ENCODE peak calls at places on chromosomes 1 and 21, in six cellular contexts. B is sigmoid colon, V is endothelial cell of umbilical vein, N is breast epithelium, Z is stomach, T is K562. M is an unnamed sample.

GRCh38 chr21:44391345-44392091 is 38.1 kb downstream of the TRPM2 start:
- DNase-seq in V (no peak), Z (peak), N (no peak), B (peak), T (no peak), M (no peak)

GRCh38 chr1:53462769-53463501 is 3.7 kb downstream of the DMRTB1 start:
- DNase-seq in N (no peak), B (no peak), T (no peak), V (no peak), Z (no peak), M (no peak)

GRCh38 chr1:246642719-246643118 is 76.5 kb downstream of the CNST start:
- DNase-seq in N (no peak), V (no peak), B (no peak), T (no peak), Z (no peak), M (no peak)

GRCh38 chr1:72283204-72284083 is 1.1 kb upstream of the NEGR1 start:
- DNase-seq in B (peak), V (peak), N (peak), T (no peak), Z (peak), M (peak)

GRCh38 chr1:213393860-213394259 is 342.8 kb downstream of the RPS6KC1 start:
- DNase-seq in B (no peak), N (no peak), Z (no peak), T (no peak), V (no peak), M (no peak)

GRCh38 chr1:214473392-214473791 is 78.0 kb downstream of the PTPN14 start:
- DNase-seq in N (no peak), T (no peak), B (no peak), Z (no peak), V (no peak), M (no peak)

GRCh38 chr21:35048183-35048601 is 910 bp downstream of the RUNX1 start:
- DNase-seq in V (no peak), T (no peak), Z (no peak), B (no peak), N (no peak), M (no peak)

GRCh38 chr1:64242895-64243756 is 39.7 kb downstream of the UBE2U start:
- DNase-seq in Z (no peak), B (no peak), T (peak), N (no peak), V (peak), M (no peak)

GRCh38 chr1:92118826-92119225 is 38.7 kb downstream of the BTBD8 start:
- DNase-seq in V (no peak), N (no peak), T (no peak), B (no peak), Z (no peak), M (no peak)

GRCh38 chr1:64451449-64451848 is 18.5 kb upstream of the CACHD1 start:
- DNase-seq in Z (no peak), B (no peak), V (no peak), T (no peak), N (no peak), M (no peak)

GRCh38 chr21:34807881-34808568 is 139.2 kb downstream of the CLIC6 start:
- DNase-seq in B (peak), T (no peak), Z (peak), V (peak), N (no peak), M (no peak)

GRCh38 chr21:41367598-41368360 is 6.0 kb downstream of the MX2 start:
- DNase-seq in Z (no peak), N (peak), B (peak), T (no peak), V (no peak), M (peak)

GRCh38 chr1:218679988-218680743 is 335.0 kb downstream of the TGFB2 start:
- DNase-seq in B (no peak), T (no peak), Z (no peak), V (no peak), N (no peak), M (no peak)

GRCh38 chr1:210373878-210374599 is 45.3 kb downstream of the HHAT start:
- DNase-seq in V (peak), B (peak), T (peak), Z (peak), N (peak), M (no peak)

GRCh38 chr1:115457295-115457694 is 119.2 kb upstream of the NGF start:
- DNase-seq in V (no peak), B (no peak), T (no peak), Z (peak), N (no peak), M (no peak)

GRCh38 chr1:59898927-59899326 is 27.6 kb downstream of the CYP2J2 start:
- DNase-seq in B (no peak), T (no peak), V (no peak), N (no peak), Z (no peak), M (no peak)

GRCh38 chr1:197618065-197618464 is 157.2 kb downstream of the DENND1B start:
- DNase-seq in N (no peak), V (peak), T (no peak), Z (no peak), B (no peak), M (no peak)

GRCh38 chr1:160225345-160225744 is 20.2 kb downstream of the PEA15 start:
- DNase-seq in T (no peak), V (no peak), Z (no peak), B (no peak), N (no peak), M (no peak)

GRCh38 chr1:227654858-227655752 is 80.0 kb downstream of the JMJD4 start:
- DNase-seq in B (no peak), Z (no peak), V (peak), T (no peak), N (no peak), M (no peak)

GRCh38 chr1:152029144-152029936 is 7.5 kb downstream of the S100A11 start:
- DNase-seq in T (no peak), B (no peak), V (no peak), Z (no peak), N (no peak), M (no peak)

GRCh38 chr1:25197235-25197930 is 34.9 kb downstream of the SYF2 start:
- DNase-seq in N (no peak), T (no peak), Z (no peak), B (no peak), V (no peak), M (no peak)

GRCh38 chr1:178119623-178120022 is 25.7 kb downstream of the RASAL2 start:
- DNase-seq in T (no peak), B (no peak), Z (no peak), V (no peak), N (no peak), M (no peak)

GRCh38 chr1:231924183-231924582 is 297.6 kb downstream of the DISC1 start:
- DNase-seq in V (no peak), T (no peak), B (no peak), Z (no peak), N (no peak), M (no peak)

GRCh38 chr1:17561561-17561985 is 22.1 kb downstream of the ARHGEF10L start:
- DNase-seq in V (no peak), T (no peak), Z (peak), N (no peak), B (no peak), M (no peak)

GRCh38 chr21:43760391-43760958 is 15.6 kb downstream of the CSTB start:
- DNase-seq in B (no peak), N (no peak), V (no peak), Z (no peak), T (no peak), M (no peak)

GRCh38 chr1:116195077-116195868 is 84.1 kb downstream of the MAB21L3 start:
- DNase-seq in B (no peak), Z (no peak), T (no peak), V (no peak), N (no peak), M (no peak)

GRCh38 chr1:109105881-109106280 is 8.0 kb upstream of the ELAPOR1 start:
- DNase-seq in B (no peak), T (no peak), N (no peak), V (no peak), Z (no peak), M (no peak)

GRCh38 chr1:227769601-227770494 is 34.6 kb downstream of the SNAP47 start:
- DNase-seq in B (no peak), N (no peak), T (no peak), V (no peak), Z (no peak), M (no peak)

GRCh38 chr1:64038965-64039926 is 164.2 kb upstream of the UBE2U start:
- DNase-seq in T (no peak), Z (peak), V (peak), B (peak), N (no peak), M (no peak)

GRCh38 chr21:35046880-35047229 is 2.2 kb downstream of the RUNX1 start:
- DNase-seq in N (no peak), Z (no peak), V (no peak), T (no peak), B (no peak), M (no peak)

GRCh38 chr1:160819186-160819585 is 23.2 kb downstream of the LY9 start:
- DNase-seq in V (no peak), T (no peak), N (no peak), Z (no peak), B (no peak), M (no peak)

GRCh38 chr1:213669964-213670691 is 317.6 kb upstream of the PROX1 start:
- DNase-seq in Z (no peak), V (no peak), B (no peak), T (no peak), N (no peak), M (no peak)

GRCh38 chr1:160575112-160575664 is 4.1 kb downstream of the CD84 start:
- DNase-seq in N (no peak), T (no peak), V (no peak), B (no peak), Z (no peak), M (no peak)

GRCh38 chr1:218778731-218779130 is 394.9 kb upstream of the LYPLAL1 start:
- DNase-seq in N (no peak), T (no peak), B (no peak), Z (no peak), V (no peak), M (no peak)

GRCh38 chr1:111990878-111991760 is 1.7 kb upstream of the KCND3 start:
- DNase-seq in T (peak), Z (peak), B (peak), V (peak), N (peak), M (no peak)

GRCh38 chr1:84757301-84757700 is 67.0 kb upstream of the SSX2IP start:
- DNase-seq in N (no peak), V (no peak), Z (no peak), B (no peak), T (peak), M (no peak)

GRCh38 chr21:45926281-45926680 is 55.3 kb upstream of the COL6A1 start:
- DNase-seq in Z (no peak), B (no peak), V (no peak), N (no peak), T (no peak), M (no peak)

GRCh38 chr1:9680828-9681227 is 29.3 kb downstream of the PIK3CD start:
- DNase-seq in V (no peak), B (no peak), Z (no peak), N (no peak), T (no peak), M (no peak)

GRCh38 chr1:194940336-194940735 is 1667.9 kb downstream of the KCNT2 start:
- DNase-seq in Z (no peak), T (no peak), N (no peak), B (no peak), V (no peak), M (no peak)

GRCh38 chr1:22547186-22547817 is 16.0 kb upstream of the EPHA8 start:
- DNase-seq in V (no peak), N (no peak), Z (no peak), T (no peak), B (no peak), M (no peak)
- TF ChIP-seq POLR2AphosphoS5 in V (no peak), N (no peak), Z (no peak), T (no peak), B (no peak), M (no peak)

DNA sequence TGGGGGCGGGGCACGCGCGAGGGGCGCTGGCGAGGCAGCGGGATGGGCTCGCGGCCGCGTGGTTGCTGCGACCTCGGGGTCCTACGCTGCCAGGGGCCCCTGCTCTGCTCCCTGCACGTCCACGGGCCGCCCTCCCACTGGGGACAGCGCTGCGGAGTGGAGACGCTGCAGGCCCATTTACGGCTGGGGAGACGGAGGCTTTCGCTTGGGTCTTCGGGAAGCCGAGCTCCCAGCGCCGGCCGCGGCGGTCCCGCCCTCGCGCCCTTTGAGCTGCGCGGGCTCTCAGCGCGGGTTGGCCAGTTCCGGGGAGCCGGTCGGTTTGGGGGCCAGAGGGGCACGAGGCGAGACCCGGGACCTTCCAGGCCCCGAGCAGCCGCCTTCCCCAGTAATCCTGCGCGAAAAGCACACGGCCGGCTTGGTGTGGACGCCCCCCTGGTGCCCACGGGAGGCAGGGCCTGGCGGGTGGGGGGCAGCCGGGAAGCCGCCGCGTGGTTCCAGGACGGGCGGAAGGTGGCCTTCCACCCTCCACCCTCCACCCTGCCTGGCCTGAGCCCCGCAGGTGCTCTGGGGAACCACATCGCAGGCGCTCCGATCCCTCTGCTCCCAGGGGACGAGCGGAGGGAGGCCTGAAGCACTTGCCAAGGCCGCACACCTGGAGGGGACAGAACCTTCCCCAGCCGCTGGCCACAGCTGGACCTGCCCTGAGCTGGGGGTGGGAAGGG is 570 bp upstream of the PEX10 start:
- DNase-seq in V (no peak), B (no peak), Z (no peak), T (peak), N (no peak), M (no peak)
- TF ChIP-seq POLR2A in V (peak), B (no peak), Z (no peak), T (peak), N (no peak), M (no peak)

GRCh38 chr1:107919953-107920352 is 45.0 kb downstream of the VAV3 start:
- DNase-seq in N (no peak), Z (no peak), B (no peak), V (no peak), T (no peak), M (no peak)
- TF ChIP-seq CTCF in N (no peak), Z (no peak), B (no peak), V (no peak), T (no peak), M (no peak)

DNA sequence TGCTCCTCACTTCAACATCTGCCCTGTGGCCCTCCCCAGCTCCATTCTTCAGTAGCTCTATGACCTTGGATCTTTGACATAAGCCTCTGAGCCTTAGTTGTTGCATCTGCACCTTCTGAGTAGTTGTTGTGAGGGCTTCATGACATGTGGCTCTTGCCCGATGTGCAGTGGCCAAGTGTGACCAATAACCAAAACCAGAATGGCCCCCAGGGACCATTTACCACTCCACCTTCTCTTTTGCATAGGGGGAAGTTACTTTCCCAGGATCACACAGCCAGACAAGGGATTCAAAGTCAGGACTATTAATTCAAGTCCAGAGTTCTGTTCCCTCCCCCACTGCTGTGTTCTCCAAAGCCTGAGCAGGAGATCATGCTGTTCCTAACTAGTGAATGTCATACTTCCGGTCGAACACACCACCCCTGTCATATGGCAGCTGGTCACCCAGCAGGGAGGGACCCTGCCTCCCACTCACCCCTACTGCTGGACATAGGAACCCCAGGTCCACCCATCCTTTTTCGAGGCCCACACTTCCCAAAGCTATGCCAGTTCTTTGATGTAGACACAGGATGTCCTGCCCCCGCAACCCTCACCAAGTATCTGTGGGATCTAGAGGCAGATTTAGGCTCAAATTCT is 4.0 kb downstream of the FGR start:
- DNase-seq in B (peak), Z (no peak), V (no peak), T (no peak), N (no peak), M (no peak)
- TF ChIP-seq POLR2AphosphoS5 in B (no peak), Z (no peak), V (no peak), T (no peak), N (no peak), M (no peak)

DNA sequence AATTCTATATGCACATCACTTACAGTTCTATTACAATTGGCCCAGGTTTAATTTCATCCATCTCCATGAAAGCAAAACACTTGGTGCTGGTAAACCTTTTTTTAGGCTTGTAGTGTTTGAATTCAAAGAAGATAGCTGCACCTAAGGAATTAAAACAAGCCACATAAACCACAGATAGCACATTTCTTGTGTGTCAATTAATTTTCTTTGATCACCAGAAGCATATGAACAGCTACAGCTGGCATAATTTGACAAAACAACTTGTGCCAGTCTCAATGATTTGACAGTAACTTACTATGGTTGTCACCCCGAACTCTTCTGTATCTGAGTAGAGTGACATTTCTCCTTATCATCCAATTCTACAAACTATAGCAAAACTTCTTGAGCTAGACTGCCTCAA is 42.2 kb downstream of the AIDA start:
- DNase-seq in B (no peak), T (no peak), V (no peak), Z (no peak), N (no peak), M (no peak)
- TF ChIP-seq POLR2A in B (no peak), T (no peak), V (no peak), Z (no peak), N (no peak), M (no peak)

DNA sequence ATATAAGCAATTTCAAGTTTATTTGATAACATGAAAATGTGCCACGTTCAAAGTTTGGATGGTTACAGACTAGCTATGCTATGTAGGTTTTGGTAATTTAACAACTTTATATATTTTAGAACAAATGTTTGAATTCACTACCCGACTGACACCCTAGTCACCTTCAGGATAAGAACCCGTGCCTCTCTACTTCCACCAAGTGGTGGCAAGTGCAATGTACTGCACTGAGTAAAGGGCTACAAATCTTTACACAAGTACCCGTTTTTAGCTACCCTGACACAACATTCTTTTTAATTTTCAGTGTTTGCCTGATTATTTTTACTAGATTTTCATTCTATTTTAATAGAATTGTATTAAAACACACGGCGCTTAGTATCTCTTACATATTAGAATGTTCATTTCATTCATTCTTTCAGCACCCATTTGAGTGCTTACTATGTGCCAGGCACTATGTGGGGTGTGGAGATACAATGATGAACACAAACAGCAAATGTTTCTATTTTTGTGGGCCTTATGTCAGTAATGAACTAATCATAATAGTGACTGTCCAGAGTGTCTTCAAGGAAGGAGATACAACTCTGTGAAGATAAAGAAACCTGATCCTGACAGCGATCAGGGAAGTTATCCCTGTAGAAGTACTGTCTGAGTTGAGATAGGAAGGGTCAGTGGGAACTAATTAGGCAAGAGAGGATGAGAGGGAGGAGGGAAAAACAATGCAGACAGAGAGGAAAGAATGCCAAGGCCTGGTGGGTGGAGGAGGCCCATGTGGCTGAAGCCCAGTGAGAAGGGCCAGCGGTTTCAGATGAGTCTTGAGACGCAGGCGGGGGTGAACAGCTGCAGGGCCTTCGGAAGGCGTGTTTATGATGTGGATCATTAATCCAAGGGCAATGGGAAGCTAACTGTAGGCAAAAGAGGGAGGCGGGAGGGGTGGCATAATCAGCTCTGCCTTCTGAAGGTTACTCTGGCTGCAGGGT is 3.8 kb downstream of the LCA5L start:
- DNase-seq in T (peak), V (peak), B (no peak), Z (no peak), N (no peak), M (no peak)
- TF ChIP-seq CTCF in T (peak), V (peak), B (peak), Z (peak), N (peak), M (peak)

DNA sequence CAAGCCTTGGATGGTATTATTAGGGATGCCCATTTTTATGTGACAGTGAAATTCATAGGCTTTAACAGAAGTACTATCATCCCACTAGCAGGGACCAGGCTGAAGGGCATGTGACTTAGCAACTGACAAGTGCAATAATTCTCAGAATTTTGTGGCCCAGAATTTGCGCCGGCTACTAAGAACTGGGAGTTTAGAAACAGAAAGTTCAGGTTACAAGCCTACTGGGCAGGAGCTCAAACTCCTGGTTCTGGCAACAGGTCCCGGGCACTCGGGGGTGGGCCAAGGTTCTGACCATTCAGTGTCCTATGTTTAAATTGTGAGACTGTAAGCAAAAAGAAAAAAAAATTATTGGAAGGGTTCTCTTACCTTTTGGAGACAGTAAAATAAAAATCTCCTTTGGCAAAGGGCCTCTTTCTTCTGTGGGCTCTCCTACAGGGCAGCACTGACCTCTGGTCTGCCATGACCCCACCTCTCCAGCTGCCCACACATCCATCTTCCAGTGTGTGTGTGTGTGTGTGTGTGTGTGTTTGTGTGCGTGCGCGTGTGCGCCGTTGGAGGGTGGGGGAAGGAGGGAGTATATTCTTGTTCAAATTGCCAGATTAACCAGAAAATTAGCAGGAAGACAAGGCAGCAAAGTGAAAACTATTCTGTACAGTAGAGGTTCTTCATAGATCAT is 26.1 kb downstream of the IRF2BP2 start:
- DNase-seq in B (peak), N (no peak), T (peak), Z (peak), V (no peak), M (no peak)
- TF ChIP-seq POLR2AphosphoS5 in B (no peak), N (no peak), T (no peak), Z (peak), V (no peak), M (no peak)

GRCh38 chr1:220828211-220828553 is 41.5 kb downstream of the MTARC1 start:
- DNase-seq in B (no peak), N (no peak), T (no peak), Z (no peak), V (no peak), M (no peak)
- TF ChIP-seq POLR2A in B (no peak), N (no peak), T (no peak), Z (no peak), V (no peak), M (no peak)

M was measured in suprapubic skin.